ENCODE peak calls at places on chromosomes 3 and 15, in nine cellular contexts. C is iris pigment epithelial cell; Y is HuH-7; B is GM12865; D is MM.1S; Z is aorta; O is T-helper 2 cell; E is NCI-H1105; K is activated CD4-positive, alpha-beta T cell treated with anti-CD3 and anti-CD28 coated beads for 24 hours. V is an unnamed sample.
A peak's percentile ranks its signal among the peaks of the same experiment; 100 is the strongest.

GRCh38 chr3:148861277-148861869 is 3.7 kb upstream of the CPA3 start:
- DNase-seq in D (peak; percentile 58), B (peak; percentile 55), E (peak; percentile 70), Z (no peak), O (no peak), C (peak; percentile 56), K (no peak), Y (peak; percentile 10), V (no peak)

GRCh38 chr15:80779658-80780415 is 667 bp downstream of the CEMIP start:
- DNase-seq in E (no peak), Y (no peak), O (no peak), D (no peak), Z (no peak), K (no peak), B (no peak), C (peak; percentile 56), V (no peak)

GRCh38 chr15:75107905-75108838 is 84.8 kb downstream of the PPCDC start:
- DNase-seq in C (peak; percentile 87), B (peak; percentile 87), Z (peak; percentile 66), O (peak; percentile 14), D (peak; percentile 69), E (no peak), K (peak; percentile 42), Y (no peak), V (no peak)

GRCh38 chr3:157130881-157131251 is 29.1 kb downstream of the CCNL1 start:
- DNase-seq in D (no peak), Y (no peak), E (no peak), O (no peak), C (no peak), K (no peak), B (no peak), Z (no peak), V (no peak)

GRCh38 chr3:173976281-173976680 is 578.7 kb downstream of the NLGN1 start:
- DNase-seq in E (no peak), O (no peak), B (no peak), C (no peak), K (no peak), Y (no peak), D (peak; percentile 59), Z (no peak), V (no peak)

GRCh38 chr3:148023994-148024393 is 614.8 kb downstream of the ZIC1 start:
- DNase-seq in Z (peak; percentile 65), E (no peak), K (no peak), D (no peak), Y (no peak), C (peak; percentile 88), B (no peak), O (no peak), V (no peak)

GRCh38 chr3:120615863-120616599 is 19.9 kb downstream of the NDUFB4 start:
- DNase-seq in Z (peak; percentile 71), B (no peak), K (no peak), C (peak; percentile 59), D (no peak), E (no peak), O (no peak), Y (no peak), V (no peak)

GRCh38 chr3:15291589-15292541 is 40.5 kb downstream of the SH3BP5 start:
- DNase-seq in K (peak; percentile 28), C (no peak), B (peak; percentile 92), E (no peak), O (peak; percentile 31), D (peak; percentile 81), Y (no peak), Z (no peak), V (no peak)

GRCh38 chr3:102238362-102238761 is 196.5 kb upstream of the ZPLD1 start:
- DNase-seq in K (no peak), C (no peak), Y (no peak), Z (no peak), D (no peak), B (no peak), O (no peak), E (no peak), V (no peak)

GRCh38 chr3:106025151-106025722 is 156.4 kb upstream of the CBLB start:
- DNase-seq in Y (no peak), C (peak; percentile 42), E (peak; percentile 90), O (no peak), K (no peak), B (no peak), D (no peak), Z (peak; percentile 46), V (no peak)

GRCh38 chr3:187798126-187798525 is 52.9 kb upstream of the BCL6 start:
- DNase-seq in K (no peak), D (no peak), C (no peak), B (no peak), E (no peak), O (no peak), Y (no peak), Z (no peak), V (no peak)

GRCh38 chr15:38535451-38536200 is 29.0 kb downstream of the RASGRP1 start:
- DNase-seq in D (no peak), C (peak; percentile 48), E (no peak), Z (no peak), K (no peak), Y (no peak), B (no peak), O (no peak), V (no peak)